ENCODE peak calls at places on chromosomes 3 and 15, in nine cellular contexts. One of them, this sample, is unnamed. For H3K36me3, the result is how much of the 10 kb centered on the place peaks cover.

GRCh38 chr15:41876007-41876406 is 17.8 kb downstream of the SPTBN5 start:
- DNase-seq in iPS DF 6.9: no peak
- DNase-seq in HCT116: no peak
- DNase-seq in psoas muscle: no peak
- DNase-seq in PC-3: no peak
- DNase-seq in heart left ventricle: no peak
- DNase-seq in uterus: no peak
- DNase-seq in CD8-positive, alpha-beta T cell: no peak
- DNase-seq in naive thymus-derived CD4-positive, alpha-beta T cell: no peak
- DNase-seq in this sample: no peak

GRCh38 chr3:32432045-32432710 is 40.5 kb downstream of the CMTM7 start:
- DNase-seq in iPS DF 6.9: no peak
- DNase-seq in HCT116: no peak
- DNase-seq in psoas muscle: no peak
- DNase-seq in PC-3: no peak
- DNase-seq in heart left ventricle: no peak
- DNase-seq in uterus: no peak
- DNase-seq in CD8-positive, alpha-beta T cell: no peak
- DNase-seq in naive thymus-derived CD4-positive, alpha-beta T cell: no peak
- DNase-seq in this sample: no peak

GRCh38 chr15:57218826-57219576 is 157.3 kb upstream of the CGNL1 start:
- DNase-seq in iPS DF 6.9: peak
- DNase-seq in HCT116: no peak
- DNase-seq in psoas muscle: no peak
- DNase-seq in PC-3: no peak
- DNase-seq in heart left ventricle: no peak
- DNase-seq in uterus: no peak
- DNase-seq in CD8-positive, alpha-beta T cell: no peak
- DNase-seq in naive thymus-derived CD4-positive, alpha-beta T cell: no peak
- DNase-seq in this sample: peak

GRCh38 chr3:188349276-188349962 is 195.5 kb downstream of the LPP start:
- DNase-seq in iPS DF 6.9: no peak
- DNase-seq in HCT116: peak
- DNase-seq in psoas muscle: no peak
- DNase-seq in PC-3: peak
- DNase-seq in heart left ventricle: no peak
- DNase-seq in uterus: no peak
- DNase-seq in CD8-positive, alpha-beta T cell: no peak
- DNase-seq in naive thymus-derived CD4-positive, alpha-beta T cell: no peak
- DNase-seq in this sample: peak

GRCh38 chr3:15563190-15563589 is 38.2 kb downstream of the HACL1 start:
- DNase-seq in iPS DF 6.9: no peak
- DNase-seq in HCT116: no peak
- DNase-seq in psoas muscle: no peak
- DNase-seq in PC-3: no peak
- DNase-seq in heart left ventricle: no peak
- DNase-seq in uterus: no peak
- DNase-seq in CD8-positive, alpha-beta T cell: no peak
- DNase-seq in naive thymus-derived CD4-positive, alpha-beta T cell: no peak
- DNase-seq in this sample: no peak

GRCh38 chr3:182136008-182136910 is 424.5 kb downstream of the SOX2 start:
- DNase-seq in iPS DF 6.9: no peak
- DNase-seq in HCT116: no peak
- DNase-seq in psoas muscle: no peak
- DNase-seq in PC-3: no peak
- DNase-seq in heart left ventricle: no peak
- DNase-seq in uterus: no peak
- DNase-seq in CD8-positive, alpha-beta T cell: no peak
- DNase-seq in naive thymus-derived CD4-positive, alpha-beta T cell: no peak
- DNase-seq in this sample: no peak

GRCh38 chr3:161081675-161082462 is 23.3 kb downstream of the B3GALNT1 start:
- DNase-seq in iPS DF 6.9: no peak
- DNase-seq in HCT116: no peak
- DNase-seq in psoas muscle: no peak
- DNase-seq in PC-3: no peak
- DNase-seq in heart left ventricle: no peak
- DNase-seq in uterus: no peak
- DNase-seq in CD8-positive, alpha-beta T cell: no peak
- DNase-seq in naive thymus-derived CD4-positive, alpha-beta T cell: no peak
- DNase-seq in this sample: no peak

GRCh38 chr3:196246612-196247308 is 30.4 kb downstream of the SLC51A start:
- DNase-seq in iPS DF 6.9: no peak
- DNase-seq in HCT116: no peak
- DNase-seq in psoas muscle: no peak
- DNase-seq in PC-3: peak
- DNase-seq in heart left ventricle: no peak
- DNase-seq in uterus: no peak
- DNase-seq in CD8-positive, alpha-beta T cell: no peak
- DNase-seq in naive thymus-derived CD4-positive, alpha-beta T cell: no peak
- DNase-seq in this sample: no peak

GRCh38 chr3:72708441-72708840 is 139.8 kb downstream of the SHQ1 start:
- DNase-seq in iPS DF 6.9: no peak
- DNase-seq in HCT116: no peak
- DNase-seq in psoas muscle: no peak
- DNase-seq in PC-3: no peak
- DNase-seq in heart left ventricle: no peak
- DNase-seq in uterus: no peak
- DNase-seq in CD8-positive, alpha-beta T cell: no peak
- DNase-seq in naive thymus-derived CD4-positive, alpha-beta T cell: no peak
- DNase-seq in this sample: no peak

GRCh38 chr15:29695486-29696167 is 126.6 kb downstream of the TJP1 start:
- DNase-seq in iPS DF 6.9: no peak
- DNase-seq in HCT116: no peak
- DNase-seq in psoas muscle: no peak
- DNase-seq in PC-3: peak
- DNase-seq in heart left ventricle: no peak
- DNase-seq in uterus: no peak
- DNase-seq in CD8-positive, alpha-beta T cell: no peak
- DNase-seq in naive thymus-derived CD4-positive, alpha-beta T cell: no peak
- DNase-seq in this sample: peak

GRCh38 chr3:168025076-168025475 is 70.6 kb downstream of the GOLIM4 start:
- DNase-seq in iPS DF 6.9: no peak
- DNase-seq in HCT116: no peak
- DNase-seq in psoas muscle: no peak
- DNase-seq in PC-3: no peak
- DNase-seq in heart left ventricle: no peak
- DNase-seq in uterus: no peak
- DNase-seq in CD8-positive, alpha-beta T cell: no peak
- DNase-seq in naive thymus-derived CD4-positive, alpha-beta T cell: no peak
- DNase-seq in this sample: no peak

GRCh38 chr15:49832421-49832980 is 211.7 kb downstream of the DTWD1 start:
- DNase-seq in iPS DF 6.9: peak
- DNase-seq in HCT116: no peak
- DNase-seq in psoas muscle: no peak
- DNase-seq in PC-3: peak
- DNase-seq in heart left ventricle: no peak
- DNase-seq in uterus: no peak
- DNase-seq in CD8-positive, alpha-beta T cell: no peak
- DNase-seq in naive thymus-derived CD4-positive, alpha-beta T cell: no peak
- DNase-seq in this sample: peak

GRCh38 chr15:35305906-35306305 is 220.8 kb upstream of the NANOGP8 start:
- DNase-seq in iPS DF 6.9: no peak
- DNase-seq in HCT116: peak
- DNase-seq in psoas muscle: no peak
- DNase-seq in PC-3: peak
- DNase-seq in heart left ventricle: no peak
- DNase-seq in uterus: no peak
- DNase-seq in CD8-positive, alpha-beta T cell: no peak
- DNase-seq in naive thymus-derived CD4-positive, alpha-beta T cell: no peak
- DNase-seq in this sample: no peak

GRCh38 chr3:2652416-2652815 is 457.8 kb downstream of the IL5RA start:
- DNase-seq in iPS DF 6.9: peak
- DNase-seq in HCT116: no peak
- DNase-seq in psoas muscle: no peak
- DNase-seq in PC-3: no peak
- DNase-seq in heart left ventricle: no peak
- DNase-seq in uterus: no peak
- DNase-seq in CD8-positive, alpha-beta T cell: no peak
- DNase-seq in naive thymus-derived CD4-positive, alpha-beta T cell: no peak
- DNase-seq in this sample: peak

GRCh38 chr3:37729119-37729518 is 132.6 kb upstream of the CTDSPL start:
- DNase-seq in iPS DF 6.9: no peak
- DNase-seq in HCT116: no peak
- DNase-seq in psoas muscle: no peak
- DNase-seq in PC-3: no peak
- DNase-seq in heart left ventricle: no peak
- DNase-seq in uterus: no peak
- DNase-seq in CD8-positive, alpha-beta T cell: no peak
- DNase-seq in naive thymus-derived CD4-positive, alpha-beta T cell: no peak
- DNase-seq in this sample: no peak

GRCh38 chr15:63968122-63968524 is 78.2 kb downstream of the DAPK2 start:
- DNase-seq in iPS DF 6.9: no peak
- DNase-seq in HCT116: no peak
- DNase-seq in psoas muscle: peak
- DNase-seq in PC-3: no peak
- DNase-seq in heart left ventricle: no peak
- DNase-seq in uterus: no peak
- DNase-seq in CD8-positive, alpha-beta T cell: no peak
- DNase-seq in naive thymus-derived CD4-positive, alpha-beta T cell: no peak
- DNase-seq in this sample: no peak

GRCh38 chr3:81451611-81452010 is 309.8 kb downstream of the GBE1 start:
- DNase-seq in iPS DF 6.9: no peak
- DNase-seq in HCT116: no peak
- DNase-seq in psoas muscle: no peak
- DNase-seq in PC-3: peak
- DNase-seq in heart left ventricle: no peak
- DNase-seq in uterus: no peak
- DNase-seq in CD8-positive, alpha-beta T cell: no peak
- DNase-seq in naive thymus-derived CD4-positive, alpha-beta T cell: no peak
- DNase-seq in this sample: no peak

GRCh38 chr3:133408961-133409360 is 9.1 kb downstream of the BFSP2 start:
- DNase-seq in iPS DF 6.9: no peak
- DNase-seq in HCT116: no peak
- DNase-seq in psoas muscle: no peak
- DNase-seq in PC-3: no peak
- DNase-seq in heart left ventricle: no peak
- DNase-seq in uterus: no peak
- DNase-seq in CD8-positive, alpha-beta T cell: no peak
- DNase-seq in naive thymus-derived CD4-positive, alpha-beta T cell: no peak
- DNase-seq in this sample: no peak

GRCh38 chr15:74428442-74428787 is 5.3 kb downstream of the SEMA7A start:
- DNase-seq in iPS DF 6.9: no peak
- DNase-seq in HCT116: no peak
- DNase-seq in psoas muscle: no peak
- DNase-seq in PC-3: no peak
- DNase-seq in heart left ventricle: no peak
- DNase-seq in uterus: no peak
- DNase-seq in CD8-positive, alpha-beta T cell: no peak
- DNase-seq in naive thymus-derived CD4-positive, alpha-beta T cell: no peak
- DNase-seq in this sample: peak

GRCh38 chr15:69677403-69677802 is 224.8 kb downstream of the RPLP1 start:
- DNase-seq in iPS DF 6.9: no peak
- DNase-seq in HCT116: no peak
- DNase-seq in psoas muscle: no peak
- DNase-seq in PC-3: no peak
- DNase-seq in heart left ventricle: no peak
- DNase-seq in uterus: no peak
- DNase-seq in CD8-positive, alpha-beta T cell: no peak
- DNase-seq in naive thymus-derived CD4-positive, alpha-beta T cell: no peak
- DNase-seq in this sample: no peak

GRCh38 chr3:66485291-66485968 is 15.4 kb downstream of the LRIG1 start:
- DNase-seq in iPS DF 6.9: no peak
- DNase-seq in HCT116: no peak
- DNase-seq in psoas muscle: no peak
- DNase-seq in PC-3: no peak
- DNase-seq in heart left ventricle: no peak
- DNase-seq in uterus: no peak
- DNase-seq in CD8-positive, alpha-beta T cell: no peak
- DNase-seq in naive thymus-derived CD4-positive, alpha-beta T cell: no peak
- DNase-seq in this sample: no peak
- H3K36me3 ChIP-seq in iPS DF 6.9: under half
- H3K36me3 ChIP-seq in HCT116: under half
- H3K36me3 ChIP-seq in psoas muscle: under half
- H3K36me3 ChIP-seq in PC-3: under half
- H3K36me3 ChIP-seq in heart left ventricle: under half
- H3K36me3 ChIP-seq in uterus: under half
- H3K36me3 ChIP-seq in CD8-positive, alpha-beta T cell: under half
- H3K36me3 ChIP-seq in naive thymus-derived CD4-positive, alpha-beta T cell: under half
- H3K36me3 ChIP-seq in this sample: under half

DNA sequence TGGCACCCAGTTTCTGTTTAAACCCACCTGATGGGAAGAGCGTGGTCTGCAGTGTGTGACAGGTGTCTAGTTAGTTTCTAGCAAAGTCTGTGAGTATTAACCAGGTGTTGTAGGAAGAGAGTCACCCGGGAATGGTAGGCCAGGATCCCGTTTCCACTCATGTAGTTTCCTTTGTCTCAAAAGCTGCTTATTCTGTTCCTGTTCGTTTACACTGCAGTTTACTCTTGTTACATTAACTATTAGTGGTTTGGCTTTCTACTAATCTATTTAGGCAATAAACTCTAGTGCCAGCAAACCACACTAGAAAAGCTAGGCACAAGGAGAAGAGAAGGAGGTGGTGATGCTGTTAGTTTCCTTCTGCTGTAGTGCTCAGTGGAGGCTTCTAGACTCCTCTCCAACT is 32.7 kb downstream of the WDR76 start:
- DNase-seq in iPS DF 6.9: no peak
- DNase-seq in HCT116: no peak
- DNase-seq in psoas muscle: no peak
- DNase-seq in PC-3: no peak
- DNase-seq in heart left ventricle: no peak
- DNase-seq in uterus: no peak
- DNase-seq in CD8-positive, alpha-beta T cell: no peak
- DNase-seq in naive thymus-derived CD4-positive, alpha-beta T cell: no peak
- DNase-seq in this sample: no peak
- H3K36me3 ChIP-seq in iPS DF 6.9: under half
- H3K36me3 ChIP-seq in HCT116: under half
- H3K36me3 ChIP-seq in psoas muscle: under half
- H3K36me3 ChIP-seq in PC-3: under half
- H3K36me3 ChIP-seq in heart left ventricle: under half
- H3K36me3 ChIP-seq in uterus: under half
- H3K36me3 ChIP-seq in CD8-positive, alpha-beta T cell: under half
- H3K36me3 ChIP-seq in naive thymus-derived CD4-positive, alpha-beta T cell: under half
- H3K36me3 ChIP-seq in this sample: under half

GRCh38 chr15:52348056-52348745 is 52.6 kb upstream of the MYO5C start:
- DNase-seq in iPS DF 6.9: no peak
- DNase-seq in HCT116: no peak
- DNase-seq in psoas muscle: no peak
- DNase-seq in PC-3: peak
- DNase-seq in heart left ventricle: no peak
- DNase-seq in uterus: no peak
- DNase-seq in CD8-positive, alpha-beta T cell: no peak
- DNase-seq in naive thymus-derived CD4-positive, alpha-beta T cell: no peak
- DNase-seq in this sample: no peak
- H3K36me3 ChIP-seq in iPS DF 6.9: under half
- H3K36me3 ChIP-seq in HCT116: under half
- H3K36me3 ChIP-seq in psoas muscle: under half
- H3K36me3 ChIP-seq in PC-3: under half
- H3K36me3 ChIP-seq in heart left ventricle: half or more
- H3K36me3 ChIP-seq in uterus: under half
- H3K36me3 ChIP-seq in CD8-positive, alpha-beta T cell: under half
- H3K36me3 ChIP-seq in naive thymus-derived CD4-positive, alpha-beta T cell: under half
- H3K36me3 ChIP-seq in this sample: under half

DNA sequence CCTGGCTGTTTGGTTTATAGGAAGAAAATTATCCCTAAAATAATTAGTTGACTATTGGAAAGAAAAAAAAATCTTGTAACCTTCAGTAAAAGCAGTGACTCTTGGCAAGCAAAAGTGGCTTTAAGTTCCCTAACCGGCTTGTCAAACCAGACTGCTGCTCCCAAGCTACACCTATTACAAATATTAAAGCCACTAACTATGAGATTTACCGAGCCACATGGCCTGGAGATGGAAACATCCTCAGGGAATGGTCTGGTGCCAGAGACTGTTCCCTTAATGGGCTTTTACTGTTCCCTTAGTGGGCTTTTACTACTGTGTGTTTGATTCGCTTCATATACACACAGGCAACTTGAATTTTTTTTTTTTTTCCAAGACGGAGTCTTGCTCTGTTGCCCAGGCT is 35.9 kb upstream of the ZNF774 start:
- DNase-seq in iPS DF 6.9: no peak
- DNase-seq in HCT116: no peak
- DNase-seq in psoas muscle: no peak
- DNase-seq in PC-3: peak
- DNase-seq in heart left ventricle: no peak
- DNase-seq in uterus: no peak
- DNase-seq in CD8-positive, alpha-beta T cell: no peak
- DNase-seq in naive thymus-derived CD4-positive, alpha-beta T cell: no peak
- DNase-seq in this sample: no peak
- H3K36me3 ChIP-seq in iPS DF 6.9: under half
- H3K36me3 ChIP-seq in HCT116: under half
- H3K36me3 ChIP-seq in psoas muscle: under half
- H3K36me3 ChIP-seq in PC-3: under half
- H3K36me3 ChIP-seq in heart left ventricle: under half
- H3K36me3 ChIP-seq in uterus: under half
- H3K36me3 ChIP-seq in CD8-positive, alpha-beta T cell: under half
- H3K36me3 ChIP-seq in naive thymus-derived CD4-positive, alpha-beta T cell: under half
- H3K36me3 ChIP-seq in this sample: under half

This sample was measured in H7.